ENCODE peak calls at places on chromosomes 4 and X, in five cellular contexts. S is CD4-positive, alpha-beta memory T cell; C is ovary; K is NCI-H1694 treated with DMSO at 0.1 percent for 48 hours; Q is HTR-8/SVneo. L is an unnamed sample.

GRCh38 chr4:136793848-136794247 is 738.4 kb downstream of the PCDH18 start:
- DNase-seq in K (no peak), Q (no peak), S (no peak), C (no peak), L (no peak)

GRCh38 chr4:173367285-173367684 is 3.5 kb upstream of the SAP30 start:
- DNase-seq in Q (no peak), K (no peak), S (no peak), C (no peak), L (no peak)

GRCh38 chr4:84474107-84474506 is 25.0 kb downstream of the NKX6-1 start:
- DNase-seq in K (no peak), Q (no peak), S (no peak), C (no peak), L (no peak)

GRCh38 chr4:80125252-80126177 is 52.5 kb upstream of the ANTXR2 start:
- DNase-seq in S (peak), Q (no peak), K (peak), C (no peak), L (no peak)

GRCh38 chr4:94399721-94400120 is 52.0 kb upstream of the PDLIM5 start:
- DNase-seq in K (no peak), Q (no peak), C (no peak), S (no peak), L (no peak)

GRCh38 chr4:3340703-3341088 is 47.9 kb downstream of the RGS12 start:
- DNase-seq in Q (no peak), C (no peak), K (no peak), S (no peak), L (peak)

GRCh38 chr4:186570193-186570996 is 15.0 kb upstream of the MTNR1A start:
- DNase-seq in K (no peak), Q (no peak), C (no peak), S (no peak), L (no peak)

GRCh38 chrX:78595901-78596502 is 63.1 kb downstream of the RTL3 start:
- DNase-seq in S (no peak), Q (peak), K (no peak), C (no peak), L (no peak)

GRCh38 chrX:51494409-51494808 is 2.0 kb downstream of the NUDT11 start:
- DNase-seq in K (no peak), C (no peak), Q (no peak), S (no peak), L (no peak)

GRCh38 chr4:52585379-52585778 is 73.7 kb downstream of the USP46 start:
- DNase-seq in Q (no peak), K (no peak), C (no peak), S (no peak), L (no peak)

GRCh38 chr4:19577121-19577520 is 674.6 kb upstream of the SLIT2 start:
- DNase-seq in S (no peak), K (no peak), Q (no peak), C (no peak), L (no peak)

GRCh38 chr4:128229458-128229805 is 58.2 kb downstream of the PGRMC2 start:
- DNase-seq in S (no peak), C (no peak), Q (no peak), K (no peak), L (no peak)

GRCh38 chrX:105191878-105192277 is 28.6 kb downstream of the TEX13A start:
- DNase-seq in C (no peak), S (no peak), Q (no peak), K (no peak), L (no peak)

GRCh38 chr4:41477200-41477910 is 60.6 kb upstream of the LIMCH1 start:
- DNase-seq in S (no peak), Q (no peak), C (no peak), K (no peak), L (no peak)

GRCh38 chr4:167025651-167026050 is 208.6 kb downstream of the SPOCK3 start:
- DNase-seq in S (no peak), K (no peak), C (no peak), Q (no peak), L (no peak)

L was measured in ureter.